ENCODE peak calls at places on chromosomes 2 and 18, in nine cellular contexts. One of them, this sample, is unnamed.

GRCh38 chr18:21991897-21992296 is 177.5 kb upstream of the GATA6 start:
- DNase-seq in head of caudate nucleus: no peak
- DNase-seq in hippocampal formation: no peak
- DNase-seq in endodermal cell: peak
- DNase-seq in COR-L47: no peak
- DNase-seq in GDM1: no peak
- DNase-seq in stimulated activated naive CD4-positive, alpha-beta T cell: no peak
- DNase-seq in activated T-helper 1 cell treated with anti-CD3 and anti-CD28 coated beads, Interleukin-2, amount 50 U/mL, for 16 hours: no peak
- DNase-seq in ACHN: no peak
- DNase-seq in this sample: no peak

GRCh38 chr18:9708057-9708881 is at the start of gene RAB31:
- DNase-seq in stimulated activated naive CD4-positive, alpha-beta T cell: no peak
- DNase-seq in COR-L47: peak
- DNase-seq in activated T-helper 1 cell treated with anti-CD3 and anti-CD28 coated beads, Interleukin-2, amount 50 U/mL, for 16 hours: no peak
- DNase-seq in hippocampal formation: peak
- DNase-seq in endodermal cell: peak
- DNase-seq in head of caudate nucleus: peak
- DNase-seq in GDM1: no peak
- DNase-seq in ACHN: peak
- DNase-seq in this sample: peak

GRCh38 chr2:43980902-43981301 is 14.9 kb downstream of the LRPPRC start:
- DNase-seq in head of caudate nucleus: no peak
- DNase-seq in GDM1: no peak
- DNase-seq in activated T-helper 1 cell treated with anti-CD3 and anti-CD28 coated beads, Interleukin-2, amount 50 U/mL, for 16 hours: no peak
- DNase-seq in hippocampal formation: no peak
- DNase-seq in endodermal cell: no peak
- DNase-seq in stimulated activated naive CD4-positive, alpha-beta T cell: no peak
- DNase-seq in COR-L47: no peak
- DNase-seq in ACHN: no peak
- DNase-seq in this sample: no peak

GRCh38 chr2:105813045-105813315 is 68.3 kb downstream of the NCK2 start:
- DNase-seq in stimulated activated naive CD4-positive, alpha-beta T cell: no peak
- DNase-seq in activated T-helper 1 cell treated with anti-CD3 and anti-CD28 coated beads, Interleukin-2, amount 50 U/mL, for 16 hours: no peak
- DNase-seq in endodermal cell: no peak
- DNase-seq in ACHN: no peak
- DNase-seq in head of caudate nucleus: no peak
- DNase-seq in COR-L47: no peak
- DNase-seq in hippocampal formation: no peak
- DNase-seq in GDM1: no peak
- DNase-seq in this sample: no peak

GRCh38 chr18:58455318-58455950 is 173.5 kb downstream of the ALPK2 start:
- DNase-seq in COR-L47: no peak
- DNase-seq in stimulated activated naive CD4-positive, alpha-beta T cell: no peak
- DNase-seq in ACHN: no peak
- DNase-seq in hippocampal formation: no peak
- DNase-seq in head of caudate nucleus: no peak
- DNase-seq in activated T-helper 1 cell treated with anti-CD3 and anti-CD28 coated beads, Interleukin-2, amount 50 U/mL, for 16 hours: no peak
- DNase-seq in endodermal cell: no peak
- DNase-seq in GDM1: no peak
- DNase-seq in this sample: peak

GRCh38 chr2:85106489-85107180 is 26.6 kb upstream of the TCF7L1 start:
- DNase-seq in hippocampal formation: no peak
- DNase-seq in head of caudate nucleus: no peak
- DNase-seq in activated T-helper 1 cell treated with anti-CD3 and anti-CD28 coated beads, Interleukin-2, amount 50 U/mL, for 16 hours: no peak
- DNase-seq in COR-L47: no peak
- DNase-seq in GDM1: no peak
- DNase-seq in endodermal cell: no peak
- DNase-seq in ACHN: no peak
- DNase-seq in stimulated activated naive CD4-positive, alpha-beta T cell: no peak
- DNase-seq in this sample: no peak

GRCh38 chr18:40531061-40531460 is 1424.0 kb upstream of the PIK3C3 start:
- DNase-seq in GDM1: no peak
- DNase-seq in activated T-helper 1 cell treated with anti-CD3 and anti-CD28 coated beads, Interleukin-2, amount 50 U/mL, for 16 hours: no peak
- DNase-seq in COR-L47: no peak
- DNase-seq in ACHN: no peak
- DNase-seq in head of caudate nucleus: no peak
- DNase-seq in endodermal cell: no peak
- DNase-seq in stimulated activated naive CD4-positive, alpha-beta T cell: no peak
- DNase-seq in hippocampal formation: no peak
- DNase-seq in this sample: no peak

GRCh38 chr18:48815182-48815520 is 135.6 kb downstream of the SMAD7 start:
- DNase-seq in head of caudate nucleus: no peak
- DNase-seq in ACHN: no peak
- DNase-seq in COR-L47: no peak
- DNase-seq in activated T-helper 1 cell treated with anti-CD3 and anti-CD28 coated beads, Interleukin-2, amount 50 U/mL, for 16 hours: no peak
- DNase-seq in endodermal cell: no peak
- DNase-seq in stimulated activated naive CD4-positive, alpha-beta T cell: no peak
- DNase-seq in hippocampal formation: no peak
- DNase-seq in GDM1: no peak
- DNase-seq in this sample: no peak

GRCh38 chr2:120221616-120222015 is 1.6 kb downstream of the TMEM185B start:
- DNase-seq in COR-L47: no peak
- DNase-seq in stimulated activated naive CD4-positive, alpha-beta T cell: no peak
- DNase-seq in ACHN: no peak
- DNase-seq in hippocampal formation: no peak
- DNase-seq in endodermal cell: peak
- DNase-seq in activated T-helper 1 cell treated with anti-CD3 and anti-CD28 coated beads, Interleukin-2, amount 50 U/mL, for 16 hours: no peak
- DNase-seq in head of caudate nucleus: no peak
- DNase-seq in GDM1: no peak
- DNase-seq in this sample: no peak

GRCh38 chr2:167944825-167945659 is 302.4 kb downstream of the STK39 start:
- DNase-seq in ACHN: no peak
- DNase-seq in stimulated activated naive CD4-positive, alpha-beta T cell: no peak
- DNase-seq in endodermal cell: no peak
- DNase-seq in head of caudate nucleus: no peak
- DNase-seq in activated T-helper 1 cell treated with anti-CD3 and anti-CD28 coated beads, Interleukin-2, amount 50 U/mL, for 16 hours: no peak
- DNase-seq in COR-L47: no peak
- DNase-seq in GDM1: no peak
- DNase-seq in hippocampal formation: no peak
- DNase-seq in this sample: no peak

GRCh38 chr2:170846318-170846717 is 29.6 kb downstream of the GAD1 start:
- DNase-seq in hippocampal formation: no peak
- DNase-seq in endodermal cell: no peak
- DNase-seq in COR-L47: no peak
- DNase-seq in activated T-helper 1 cell treated with anti-CD3 and anti-CD28 coated beads, Interleukin-2, amount 50 U/mL, for 16 hours: no peak
- DNase-seq in GDM1: no peak
- DNase-seq in stimulated activated naive CD4-positive, alpha-beta T cell: no peak
- DNase-seq in head of caudate nucleus: no peak
- DNase-seq in ACHN: no peak
- DNase-seq in this sample: no peak

GRCh38 chr18:69402219-69402989 is 1.7 kb downstream of the DOK6 start:
- DNase-seq in head of caudate nucleus: peak
- DNase-seq in activated T-helper 1 cell treated with anti-CD3 and anti-CD28 coated beads, Interleukin-2, amount 50 U/mL, for 16 hours: no peak
- DNase-seq in stimulated activated naive CD4-positive, alpha-beta T cell: no peak
- DNase-seq in COR-L47: no peak
- DNase-seq in endodermal cell: peak
- DNase-seq in ACHN: no peak
- DNase-seq in GDM1: no peak
- DNase-seq in hippocampal formation: no peak
- DNase-seq in this sample: peak

GRCh38 chr18:22169889-22170420 is 566 bp downstream of the GATA6 start:
- DNase-seq in hippocampal formation: no peak
- DNase-seq in COR-L47: no peak
- DNase-seq in GDM1: no peak
- DNase-seq in activated T-helper 1 cell treated with anti-CD3 and anti-CD28 coated beads, Interleukin-2, amount 50 U/mL, for 16 hours: no peak
- DNase-seq in ACHN: no peak
- DNase-seq in endodermal cell: peak
- DNase-seq in head of caudate nucleus: no peak
- DNase-seq in stimulated activated naive CD4-positive, alpha-beta T cell: no peak
- DNase-seq in this sample: peak

GRCh38 chr2:196515041-196515440 is 124.5 kb upstream of the CCDC150 start:
- DNase-seq in activated T-helper 1 cell treated with anti-CD3 and anti-CD28 coated beads, Interleukin-2, amount 50 U/mL, for 16 hours: no peak
- DNase-seq in hippocampal formation: no peak
- DNase-seq in GDM1: no peak
- DNase-seq in endodermal cell: no peak
- DNase-seq in ACHN: no peak
- DNase-seq in head of caudate nucleus: no peak
- DNase-seq in COR-L47: no peak
- DNase-seq in stimulated activated naive CD4-positive, alpha-beta T cell: no peak
- DNase-seq in this sample: peak

GRCh38 chr2:70690846-70691245 is 77.2 kb downstream of the ADD2 start:
- DNase-seq in GDM1: no peak
- DNase-seq in activated T-helper 1 cell treated with anti-CD3 and anti-CD28 coated beads, Interleukin-2, amount 50 U/mL, for 16 hours: no peak
- DNase-seq in hippocampal formation: no peak
- DNase-seq in COR-L47: no peak
- DNase-seq in head of caudate nucleus: no peak
- DNase-seq in ACHN: no peak
- DNase-seq in endodermal cell: peak
- DNase-seq in stimulated activated naive CD4-positive, alpha-beta T cell: no peak
- DNase-seq in this sample: no peak

GRCh38 chr18:8091042-8091441 is 518.2 kb upstream of the RAB12 start:
- DNase-seq in stimulated activated naive CD4-positive, alpha-beta T cell: no peak
- DNase-seq in endodermal cell: no peak
- DNase-seq in hippocampal formation: no peak
- DNase-seq in GDM1: no peak
- DNase-seq in ACHN: no peak
- DNase-seq in activated T-helper 1 cell treated with anti-CD3 and anti-CD28 coated beads, Interleukin-2, amount 50 U/mL, for 16 hours: no peak
- DNase-seq in COR-L47: no peak
- DNase-seq in head of caudate nucleus: no peak
- DNase-seq in this sample: no peak

GRCh38 chr2:10163498-10164486 is 41.3 kb downstream of the RRM2 start:
- DNase-seq in COR-L47: no peak
- DNase-seq in endodermal cell: no peak
- DNase-seq in ACHN: no peak
- DNase-seq in GDM1: no peak
- DNase-seq in stimulated activated naive CD4-positive, alpha-beta T cell: no peak
- DNase-seq in hippocampal formation: no peak
- DNase-seq in head of caudate nucleus: no peak
- DNase-seq in activated T-helper 1 cell treated with anti-CD3 and anti-CD28 coated beads, Interleukin-2, amount 50 U/mL, for 16 hours: no peak
- DNase-seq in this sample: no peak

GRCh38 chr2:50615296-50615695 is 416.6 kb downstream of the NRXN1 start:
- DNase-seq in hippocampal formation: no peak
- DNase-seq in activated T-helper 1 cell treated with anti-CD3 and anti-CD28 coated beads, Interleukin-2, amount 50 U/mL, for 16 hours: no peak
- DNase-seq in stimulated activated naive CD4-positive, alpha-beta T cell: no peak
- DNase-seq in ACHN: no peak
- DNase-seq in head of caudate nucleus: no peak
- DNase-seq in endodermal cell: no peak
- DNase-seq in GDM1: no peak
- DNase-seq in COR-L47: no peak
- DNase-seq in this sample: no peak

GRCh38 chr2:62215306-62216064 is 19.6 kb downstream of the B3GNT2 start:
- DNase-seq in hippocampal formation: no peak
- DNase-seq in GDM1: no peak
- DNase-seq in activated T-helper 1 cell treated with anti-CD3 and anti-CD28 coated beads, Interleukin-2, amount 50 U/mL, for 16 hours: no peak
- DNase-seq in COR-L47: no peak
- DNase-seq in head of caudate nucleus: no peak
- DNase-seq in ACHN: no peak
- DNase-seq in endodermal cell: peak
- DNase-seq in stimulated activated naive CD4-positive, alpha-beta T cell: no peak
- DNase-seq in this sample: peak

GRCh38 chr2:149739171-149739879 is 151.8 kb upstream of the MMADHC start:
- DNase-seq in activated T-helper 1 cell treated with anti-CD3 and anti-CD28 coated beads, Interleukin-2, amount 50 U/mL, for 16 hours: no peak
- DNase-seq in ACHN: no peak
- DNase-seq in endodermal cell: no peak
- DNase-seq in head of caudate nucleus: no peak
- DNase-seq in hippocampal formation: no peak
- DNase-seq in GDM1: no peak
- DNase-seq in stimulated activated naive CD4-positive, alpha-beta T cell: no peak
- DNase-seq in COR-L47: no peak
- DNase-seq in this sample: no peak

GRCh38 chr2:194343167-194343566 is 1313.9 kb upstream of the SLC39A10 start:
- DNase-seq in head of caudate nucleus: no peak
- DNase-seq in hippocampal formation: no peak
- DNase-seq in COR-L47: no peak
- DNase-seq in endodermal cell: no peak
- DNase-seq in ACHN: no peak
- DNase-seq in GDM1: no peak
- DNase-seq in activated T-helper 1 cell treated with anti-CD3 and anti-CD28 coated beads, Interleukin-2, amount 50 U/mL, for 16 hours: no peak
- DNase-seq in stimulated activated naive CD4-positive, alpha-beta T cell: no peak
- DNase-seq in this sample: no peak

GRCh38 chr2:205290299-205290698 is 392.0 kb upstream of the NRP2 start:
- DNase-seq in head of caudate nucleus: no peak
- DNase-seq in COR-L47: no peak
- DNase-seq in endodermal cell: no peak
- DNase-seq in hippocampal formation: no peak
- DNase-seq in ACHN: no peak
- DNase-seq in activated T-helper 1 cell treated with anti-CD3 and anti-CD28 coated beads, Interleukin-2, amount 50 U/mL, for 16 hours: no peak
- DNase-seq in stimulated activated naive CD4-positive, alpha-beta T cell: no peak
- DNase-seq in GDM1: no peak
- DNase-seq in this sample: no peak

GRCh38 chr2:5111581-5111980 is 580.6 kb upstream of the SOX11 start:
- DNase-seq in GDM1: no peak
- DNase-seq in head of caudate nucleus: no peak
- DNase-seq in endodermal cell: no peak
- DNase-seq in ACHN: no peak
- DNase-seq in hippocampal formation: no peak
- DNase-seq in stimulated activated naive CD4-positive, alpha-beta T cell: no peak
- DNase-seq in COR-L47: peak
- DNase-seq in activated T-helper 1 cell treated with anti-CD3 and anti-CD28 coated beads, Interleukin-2, amount 50 U/mL, for 16 hours: no peak
- DNase-seq in this sample: no peak

GRCh38 chr18:42617086-42617725 is 498.3 kb downstream of the RIT2 start:
- DNase-seq in ACHN: no peak
- DNase-seq in activated T-helper 1 cell treated with anti-CD3 and anti-CD28 coated beads, Interleukin-2, amount 50 U/mL, for 16 hours: no peak
- DNase-seq in endodermal cell: no peak
- DNase-seq in hippocampal formation: no peak
- DNase-seq in COR-L47: no peak
- DNase-seq in stimulated activated naive CD4-positive, alpha-beta T cell: no peak
- DNase-seq in head of caudate nucleus: no peak
- DNase-seq in GDM1: no peak
- DNase-seq in this sample: no peak

GRCh38 chr2:174792309-174793025 is 28.2 kb upstream of the CHRNA1 start:
- DNase-seq in stimulated activated naive CD4-positive, alpha-beta T cell: no peak
- DNase-seq in GDM1: no peak
- DNase-seq in hippocampal formation: no peak
- DNase-seq in head of caudate nucleus: no peak
- DNase-seq in endodermal cell: peak
- DNase-seq in ACHN: no peak
- DNase-seq in activated T-helper 1 cell treated with anti-CD3 and anti-CD28 coated beads, Interleukin-2, amount 50 U/mL, for 16 hours: no peak
- DNase-seq in COR-L47: no peak
- DNase-seq in this sample: no peak

GRCh38 chr2:43524180-43524965 is 71.5 kb downstream of the THADA start:
- DNase-seq in GDM1: no peak
- DNase-seq in hippocampal formation: no peak
- DNase-seq in ACHN: peak
- DNase-seq in head of caudate nucleus: no peak
- DNase-seq in endodermal cell: no peak
- DNase-seq in COR-L47: no peak
- DNase-seq in stimulated activated naive CD4-positive, alpha-beta T cell: no peak
- DNase-seq in activated T-helper 1 cell treated with anti-CD3 and anti-CD28 coated beads, Interleukin-2, amount 50 U/mL, for 16 hours: no peak
- DNase-seq in this sample: no peak

GRCh38 chr2:183078163-183078466 is 432 bp upstream of the DUSP19 start:
- DNase-seq in hippocampal formation: no peak
- DNase-seq in COR-L47: peak
- DNase-seq in stimulated activated naive CD4-positive, alpha-beta T cell: no peak
- DNase-seq in head of caudate nucleus: no peak
- DNase-seq in endodermal cell: no peak
- DNase-seq in ACHN: no peak
- DNase-seq in activated T-helper 1 cell treated with anti-CD3 and anti-CD28 coated beads, Interleukin-2, amount 50 U/mL, for 16 hours: no peak
- DNase-seq in GDM1: no peak
- DNase-seq in this sample: no peak

GRCh38 chr2:138373993-138374408 is 127.6 kb upstream of the SPOPL start:
- DNase-seq in hippocampal formation: peak
- DNase-seq in COR-L47: peak
- DNase-seq in activated T-helper 1 cell treated with anti-CD3 and anti-CD28 coated beads, Interleukin-2, amount 50 U/mL, for 16 hours: no peak
- DNase-seq in head of caudate nucleus: peak
- DNase-seq in ACHN: peak
- DNase-seq in endodermal cell: no peak
- DNase-seq in stimulated activated naive CD4-positive, alpha-beta T cell: no peak
- DNase-seq in GDM1: no peak
- DNase-seq in this sample: no peak

GRCh38 chr2:153595939-153596338 is 117.4 kb upstream of the RPRM start:
- DNase-seq in GDM1: no peak
- DNase-seq in endodermal cell: peak
- DNase-seq in activated T-helper 1 cell treated with anti-CD3 and anti-CD28 coated beads, Interleukin-2, amount 50 U/mL, for 16 hours: no peak
- DNase-seq in COR-L47: peak
- DNase-seq in hippocampal formation: no peak
- DNase-seq in head of caudate nucleus: no peak
- DNase-seq in ACHN: peak
- DNase-seq in stimulated activated naive CD4-positive, alpha-beta T cell: no peak
- DNase-seq in this sample: no peak

GRCh38 chr2:134258684-134259408 is 5.0 kb downstream of the MGAT5 start:
- DNase-seq in COR-L47: no peak
- DNase-seq in endodermal cell: no peak
- DNase-seq in GDM1: peak
- DNase-seq in hippocampal formation: peak
- DNase-seq in ACHN: no peak
- DNase-seq in stimulated activated naive CD4-positive, alpha-beta T cell: peak
- DNase-seq in activated T-helper 1 cell treated with anti-CD3 and anti-CD28 coated beads, Interleukin-2, amount 50 U/mL, for 16 hours: no peak
- DNase-seq in head of caudate nucleus: peak
- DNase-seq in this sample: no peak

GRCh38 chr2:220334210-220334609 is 706.8 kb downstream of the SLC4A3 start:
- DNase-seq in COR-L47: no peak
- DNase-seq in endodermal cell: no peak
- DNase-seq in GDM1: no peak
- DNase-seq in ACHN: no peak
- DNase-seq in stimulated activated naive CD4-positive, alpha-beta T cell: no peak
- DNase-seq in head of caudate nucleus: no peak
- DNase-seq in hippocampal formation: no peak
- DNase-seq in activated T-helper 1 cell treated with anti-CD3 and anti-CD28 coated beads, Interleukin-2, amount 50 U/mL, for 16 hours: no peak
- DNase-seq in this sample: peak

This sample was measured in thyroid gland.